ENCODE peak calls at places on chromosomes 11 and 22, in ten cellular contexts. R, M, Z, I, C, D, J, F, V and O are unnamed samples.
A peak's percentile ranks its signal among the peaks of the same experiment; 100 is the strongest.

GRCh38 chr22:38066381-38067027 is 9.3 kb downstream of the PICK1 start:
- DNase-seq in I (no peak), J (no peak), V (no peak), F (no peak), M (no peak), Z (no peak), D (no peak), R (no peak), C (no peak), O (no peak)

GRCh38 chr22:24411256-24412004 is 16.0 kb upstream of the ADORA2A start:
- DNase-seq in Z (no peak), J (peak; percentile 22), F (no peak), C (no peak), I (no peak), D (no peak), V (peak; percentile 9), M (no peak), R (no peak), O (no peak)

GRCh38 chr11:502288-503178 is 4.5 kb downstream of the RNH1 start:
- DNase-seq in C (peak; percentile 67), D (no peak), Z (no peak), R (no peak), F (no peak), J (no peak), V (peak; percentile 28), M (no peak), I (no peak), O (no peak)

GRCh38 chr11:116312560-116313340 is 460.0 kb downstream of the BUD13 start:
- DNase-seq in I (peak; percentile 44), D (no peak), C (peak; percentile 76), M (peak; percentile 37), V (peak; percentile 88), Z (peak; percentile 93), R (peak; percentile 47), F (peak; percentile 4), J (peak; percentile 82), O (peak; percentile 69)

GRCh38 chr11:128716661-128717210 is 22.9 kb downstream of the FLI1 start:
- DNase-seq in V (no peak), C (no peak), J (no peak), I (no peak), Z (no peak), F (no peak), D (no peak), R (no peak), M (no peak), O (peak; percentile 40)

GRCh38 chr22:39414886-39415285 is 15.3 kb downstream of the TAB1 start:
- DNase-seq in V (no peak), I (no peak), M (no peak), J (no peak), R (no peak), F (no peak), Z (no peak), D (no peak), C (no peak), O (no peak)

GRCh38 chr11:128116447-128117240 is 470.7 kb downstream of the ETS1 start:
- DNase-seq in I (no peak), D (no peak), R (no peak), Z (no peak), M (no peak), V (no peak), J (no peak), F (no peak), C (no peak), O (no peak)

GRCh38 chr11:19952101-19952605 is 208.1 kb downstream of the DBX1 start:
- DNase-seq in R (no peak), J (no peak), M (no peak), V (peak; percentile 56), I (no peak), D (no peak), F (peak; percentile 60), Z (no peak), C (no peak), O (no peak)

GRCh38 chr11:27812341-27812740 is 112.1 kb upstream of the BDNF start:
- DNase-seq in Z (no peak), V (no peak), J (no peak), M (no peak), I (no peak), R (no peak), C (no peak), F (no peak), D (no peak), O (no peak)

GRCh38 chr11:96338910-96339703 is 3.9 kb downstream of the MAML2 start:
- DNase-seq in J (no peak), D (peak; percentile 17), C (peak; percentile 69), R (peak; percentile 33), I (no peak), M (no peak), Z (peak; percentile 72), V (no peak), F (no peak), O (peak; percentile 56)

GRCh38 chr22:20407829-20408228 is 13.9 kb downstream of the ZNF74 start:
- DNase-seq in J (no peak), M (no peak), R (peak; percentile 3), D (no peak), C (no peak), Z (no peak), F (no peak), I (no peak), V (no peak), O (no peak)

GRCh38 chr22:24554316-24555159 is at the start of gene GUCD1:
- DNase-seq in Z (no peak), F (no peak), I (no peak), M (no peak), C (peak; percentile 80), R (peak; percentile 26), J (peak; percentile 31), D (no peak), V (no peak), O (peak; percentile 52)

GRCh38 chr11:74683279-74683871 is 47.9 kb downstream of the CHRDL2 start:
- DNase-seq in C (peak; percentile 51), R (no peak), I (peak; percentile 75), J (peak; percentile 29), D (no peak), V (peak; percentile 87), Z (peak; percentile 66), F (no peak), M (no peak), O (peak; percentile 17)

GRCh38 chr11:27279491-27279890 is 83.5 kb downstream of the CCDC34 start:
- DNase-seq in R (no peak), J (no peak), M (no peak), I (no peak), F (no peak), D (no peak), V (no peak), Z (no peak), C (no peak), O (no peak)

GRCh38 chr22:21047035-21047661 is 1.4 kb downstream of the LRRC74B start:
- DNase-seq in Z (no peak), M (no peak), J (no peak), D (no peak), R (no peak), F (no peak), I (no peak), V (no peak), C (no peak), O (no peak)

GRCh38 chr22:49243965-49244364 is 583.7 kb downstream of the BRD1 start:
- DNase-seq in I (peak; percentile 10), C (no peak), D (no peak), Z (no peak), R (no peak), V (no peak), F (no peak), M (no peak), J (no peak), O (no peak)

GRCh38 chr22:25360411-25360810 is 141.0 kb downstream of the CRYBB2 start:
- DNase-seq in J (no peak), F (no peak), V (no peak), M (no peak), R (no peak), I (no peak), Z (peak; percentile 55), D (no peak), C (peak; percentile 51), O (no peak)

DNA sequence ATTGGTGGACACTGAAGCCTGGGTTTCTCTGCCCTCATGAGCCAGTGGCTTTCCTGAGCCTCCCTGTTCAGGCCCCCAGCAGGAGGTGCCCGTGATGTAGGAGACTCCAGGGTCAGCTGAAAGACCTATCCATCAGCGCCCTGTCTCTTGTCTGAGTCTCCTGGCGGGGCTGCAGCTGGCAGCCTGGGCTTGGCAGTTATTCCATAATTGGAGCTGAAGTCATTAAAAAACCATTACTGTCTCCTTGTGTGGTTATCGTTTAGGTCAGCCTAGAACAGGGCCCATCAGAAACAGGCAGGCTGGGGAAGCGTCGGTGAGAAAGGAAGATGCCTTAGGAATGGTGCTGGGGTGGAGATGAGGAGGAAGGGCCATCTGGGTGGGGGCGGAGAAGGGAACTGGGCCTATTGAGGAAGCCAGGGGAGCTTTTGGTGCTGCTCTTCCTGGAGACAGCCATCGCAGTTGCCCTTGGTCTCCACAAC is 5.0 kb downstream of the TUB start:
- DNase-seq in Z (no peak), M (no peak), D (no peak), R (no peak), F (no peak), V (peak; percentile 89), I (no peak), C (no peak), J (no peak), O (no peak)
- H3K27ac ChIP-seq in Z (no peak overlapping the region), M (no peak overlapping the region), D (no peak overlapping the region), R (no peak overlapping the region), F (no peak overlapping the region), V (peak overlapping the region; percentile 28), I (no peak overlapping the region), C (no peak overlapping the region), J (no peak overlapping the region), O (no peak overlapping the region)

GRCh38 chr11:59918987-59919589 is 19.1 kb upstream of the OOSP1 start:
- DNase-seq in I (peak; percentile 55), V (peak; percentile 29), F (peak; percentile 40), D (peak; percentile 46), R (no peak), J (peak; percentile 58), C (no peak), M (no peak), Z (no peak), O (peak; percentile 45)
- TF ChIP-seq EP300 in I (no peak), V (no peak), F (no peak), D (no peak), R (no peak), J (no peak), C (no peak), M (no peak), Z (no peak), O (no peak)

GRCh38 chr22:22099194-22099486 is 116.6 kb upstream of the TOP3B start:
- DNase-seq in I (no peak), V (no peak), R (no peak), M (no peak), C (no peak), F (no peak), Z (no peak), D (peak; percentile 31), J (no peak), O (no peak)
- H3K9me3 ChIP-seq in I (no peaks in the 10 kb centered on the region), V (no peaks in the 10 kb centered on the region), R (no peaks in the 10 kb centered on the region), M (no peaks in the 10 kb centered on the region), C (no peaks in the 10 kb centered on the region), F (peaks cover 5% of the 10 kb centered on the region), Z (no peaks in the 10 kb centered on the region), D (no peaks in the 10 kb centered on the region), J (no peaks in the 10 kb centered on the region), O (no peaks in the 10 kb centered on the region)

GRCh38 chr11:45300715-45301114 is 14.6 kb upstream of the SYT13 start:
- DNase-seq in V (no peak), Z (no peak), M (no peak), I (no peak), F (no peak), C (no peak), D (no peak), J (no peak), R (no peak), O (no peak)
- H3K27ac ChIP-seq in V (no peak overlapping the region), Z (no peak overlapping the region), M (no peak overlapping the region), I (no peak overlapping the region), F (no peak overlapping the region), C (no peak overlapping the region), D (no peak overlapping the region), J (no peak overlapping the region), R (no peak overlapping the region), O (no peak overlapping the region)